ENCODE peak calls at places on chromosomes 4 and X, in ten cellular contexts. E is GM20000, P is GM13977, C is endothelial cell, I is WTC11, Z is left ventricle myocardium inferior, O is body of pancreas, J is transverse colon, Y is choroid plexus epithelial cell, V is lower lobe of right lung. G is an unnamed sample.
A peak's percentile ranks its signal among the peaks of the same experiment; 100 is the strongest.

GRCh38 chr4:102627831-102628523 is 126.8 kb downstream of the NFKB1 start:
- DNase-seq in Z (no peak), Y (peak; percentile 28), O (no peak), C (no peak), J (no peak), I (no peak), P (peak; percentile 23), V (no peak), E (peak; percentile 11), G (no peak)

GRCh38 chr4:43316813-43317212 is 424.3 kb downstream of the GRXCR1 start:
- DNase-seq in V (no peak), P (no peak), I (no peak), J (no peak), E (no peak), Z (no peak), Y (no peak), C (no peak), O (no peak), G (no peak)

GRCh38 chrX:14027511-14028019 is 2.1 kb downstream of the GEMIN8 start:
- DNase-seq in Z (no peak), C (no peak), J (no peak), V (no peak), I (no peak), Y (peak; percentile 46), E (peak; percentile 34), O (no peak), P (peak; percentile 56), G (no peak)

GRCh38 chrX:44484607-44485146 is 58.0 kb downstream of the FUNDC1 start:
- DNase-seq in J (no peak), Y (no peak), I (no peak), V (no peak), C (no peak), E (no peak), O (no peak), Z (no peak), P (no peak), G (no peak)

GRCh38 chr4:1986578-1987210 is 22.1 kb downstream of the NELFA start:
- DNase-seq in Z (no peak), V (no peak), O (no peak), E (no peak), Y (no peak), C (no peak), P (no peak), I (no peak), J (no peak), G (peak; percentile 41)

GRCh38 chr4:54879576-54879975 is 221.8 kb downstream of the KIT start:
- DNase-seq in Y (peak; percentile 71), C (no peak), P (no peak), Z (no peak), J (no peak), V (no peak), E (no peak), O (no peak), I (no peak), G (no peak)

GRCh38 chr4:63618883-63619573 is 790.2 kb downstream of the TECRL start:
- DNase-seq in E (no peak), I (no peak), J (no peak), Y (no peak), C (no peak), V (no peak), P (no peak), O (no peak), Z (no peak), G (no peak)

GRCh38 chr4:1300466-1301455 is 11.1 kb downstream of the MAEA start:
- DNase-seq in C (no peak), I (no peak), V (peak; percentile 88), J (peak; percentile 54), E (no peak), Z (no peak), P (no peak), O (peak; percentile 80), Y (peak; percentile 70), G (peak; percentile 99)

GRCh38 chr4:5730993-5731975 is 20.3 kb downstream of the EVC start:
- DNase-seq in J (no peak), Z (no peak), O (no peak), E (no peak), V (no peak), C (no peak), P (no peak), I (no peak), Y (no peak), G (peak; percentile 58)

GRCh38 chrX:20463296-20464075 is 196.8 kb upstream of the RPS6KA3 start:
- DNase-seq in V (no peak), I (no peak), Z (no peak), J (no peak), P (no peak), O (no peak), Y (no peak), C (no peak), E (no peak), G (no peak)

GRCh38 chr4:49032440-49033161 is 46.5 kb downstream of the CWH43 start:
- DNase-seq in O (no peak), Z (no peak), V (no peak), I (no peak), Y (peak; percentile 32), P (peak; percentile 6), C (no peak), J (no peak), E (peak; percentile 7), G (no peak)

GRCh38 chrX:104045642-104046041 is 5.9 kb downstream of the H2BW2 start:
- DNase-seq in J (no peak), Z (no peak), E (no peak), C (no peak), O (no peak), Y (no peak), V (no peak), I (no peak), P (no peak), G (no peak)

GRCh38 chr4:52588771-52589591 is 70.1 kb downstream of the USP46 start:
- DNase-seq in J (no peak), C (no peak), Y (peak; percentile 96), Z (no peak), V (no peak), O (no peak), P (no peak), I (no peak), E (no peak), G (no peak)

GRCh38 chrX:123917069-123917468 is 44.4 kb upstream of the STAG2 start:
- DNase-seq in Z (no peak), J (no peak), Y (peak; percentile 11), V (no peak), C (no peak), E (no peak), I (no peak), O (no peak), P (no peak), G (no peak)

GRCh38 chr4:154119317-154119716 is 330.4 kb upstream of the SFRP2 start:
- DNase-seq in J (no peak), V (no peak), P (no peak), O (no peak), E (no peak), C (no peak), I (peak; percentile 32), Y (no peak), Z (no peak), G (no peak)

DNA sequence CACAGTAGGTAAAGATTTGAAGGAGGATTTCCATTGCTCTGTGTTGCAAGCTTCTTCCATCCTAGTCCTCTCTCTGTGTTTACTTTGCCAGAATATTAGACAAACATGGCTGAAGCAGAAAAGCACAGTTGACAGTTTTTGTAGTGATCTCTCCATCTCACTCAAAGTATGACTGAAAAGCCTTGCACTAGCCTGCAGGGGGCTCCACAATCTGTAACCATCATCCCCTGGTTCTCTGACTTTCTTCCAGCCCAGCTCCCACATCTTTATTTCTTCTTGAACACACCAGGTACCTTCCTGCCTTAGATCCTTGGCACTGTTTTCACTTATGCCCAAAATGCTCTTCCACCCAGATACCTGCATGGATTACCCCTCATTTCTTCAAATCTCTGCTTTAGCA is 34.1 kb upstream of the HHIP start:
- DNase-seq in E (peak; percentile 18), Y (peak; percentile 55), J (peak; percentile 9), V (no peak), C (peak; percentile 21), I (peak; percentile 36), P (peak; percentile 44), O (peak; percentile 25), Z (no peak), G (no peak)
- TF ChIP-seq CTCF in E (no peak), Y (peak; percentile 77), J (no peak), V (no peak), C (peak; percentile 55), I (peak; percentile 42), P (peak; percentile 44), O (peak; percentile 40), Z (peak; percentile 41), G (no peak)

DNA sequence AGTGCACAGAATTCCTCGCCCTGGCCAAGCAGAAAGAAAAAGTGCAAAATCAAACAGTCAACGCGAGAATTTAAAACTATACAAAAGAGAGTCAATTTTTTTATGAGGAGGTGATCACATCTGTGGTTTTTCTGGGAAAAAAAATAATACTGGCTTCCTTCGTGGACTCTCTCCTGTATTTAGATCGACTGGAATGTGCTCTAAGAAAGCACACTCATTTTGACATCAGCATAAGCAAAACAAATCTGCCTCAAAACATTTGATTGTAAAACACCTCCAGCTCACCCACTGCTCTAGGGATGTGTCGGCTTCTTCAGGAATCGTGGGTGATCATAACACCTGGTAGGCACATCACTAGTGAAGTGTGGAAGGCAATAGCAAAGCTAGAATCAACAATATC is 417.4 kb upstream of the FAT1 start:
- DNase-seq in P (no peak), I (no peak), J (no peak), Z (no peak), E (no peak), O (no peak), C (no peak), Y (no peak), V (no peak), G (no peak)
- TF ChIP-seq CTCF in P (no peak), I (no peak), J (no peak), Z (no peak), E (no peak), O (no peak), C (no peak), Y (no peak), V (no peak), G (no peak)

GRCh38 chr4:167144605-167145004 is 89.7 kb downstream of the SPOCK3 start:
- DNase-seq in Z (no peak), O (no peak), E (no peak), V (no peak), J (no peak), C (no peak), P (no peak), Y (no peak), I (no peak), G (no peak)

DNA sequence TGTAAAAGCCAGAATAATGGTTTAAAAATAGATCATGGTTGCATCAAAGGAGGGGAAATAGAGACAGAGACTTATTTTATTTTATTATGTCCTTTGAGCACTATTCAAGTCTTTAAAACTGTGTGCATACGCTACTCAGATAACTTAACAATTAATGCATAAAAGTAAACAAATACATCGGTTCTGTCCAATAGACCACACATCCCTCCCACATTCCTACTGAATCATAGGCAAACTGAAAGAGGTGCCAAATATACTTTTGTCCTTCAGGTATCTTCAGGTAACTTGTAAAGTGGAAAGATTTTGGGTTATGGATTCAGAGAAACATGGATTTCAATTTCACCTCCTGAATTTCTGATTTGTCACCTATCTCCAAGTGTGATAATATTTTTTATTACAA is 91.3 kb downstream of the SPOCK3 start:
- DNase-seq in E (no peak), I (no peak), P (no peak), Z (no peak), J (no peak), O (no peak), V (no peak), Y (no peak), C (no peak), G (no peak)
- TF ChIP-seq CTCF in E (no peak), I (no peak), P (no peak), Z (no peak), J (no peak), O (no peak), V (no peak), Y (no peak), C (no peak), G (no peak)

GRCh38 chr4:17956245-17956644 is 65.3 kb downstream of the LCORL start:
- DNase-seq in Z (no peak), J (no peak), P (no peak), E (no peak), Y (no peak), V (no peak), O (no peak), I (no peak), C (no peak), G (no peak)
- TF ChIP-seq CTCF in Z (no peak), J (no peak), P (no peak), E (no peak), Y (no peak), V (no peak), O (no peak), I (no peak), C (no peak), G (no peak)